ENCODE peak calls at places on chromosomes 2 and 18, in six cellular contexts. V is K562, M is WTC11, S is GM12878, F is GM23338, T is HepG2. A is an unnamed sample.

GRCh38 chr2:1833046-1833445 is 88.7 kb upstream of the PXDN start:
- DNase-seq in M (no peak), T (no peak), V (no peak), S (no peak), F (no peak), A (no peak)

GRCh38 chr2:193965263-193965662 is 1691.8 kb upstream of the SLC39A10 start:
- DNase-seq in T (no peak), F (peak), V (no peak), M (no peak), S (no peak), A (no peak)

GRCh38 chr2:119523959-119524694 is at the start of gene SCTR:
- DNase-seq in S (no peak), M (peak), T (no peak), V (no peak), F (peak), A (no peak)

GRCh38 chr2:145777297-145777696 is 1257.4 kb upstream of the ZEB2 start:
- DNase-seq in V (peak), F (no peak), M (no peak), T (peak), S (no peak), A (no peak)

GRCh38 chr2:72140621-72140960 is 7.1 kb downstream of the CYP26B1 start:
- DNase-seq in S (no peak), T (no peak), M (no peak), V (no peak), F (no peak), A (no peak)

GRCh38 chr2:72081450-72081849 is 66.2 kb downstream of the CYP26B1 start:
- DNase-seq in F (no peak), S (no peak), V (no peak), M (no peak), T (no peak), A (no peak)

GRCh38 chr2:70828914-70829824 is 6.4 kb downstream of the CD207 start:
- DNase-seq in M (no peak), T (no peak), V (no peak), S (no peak), F (no peak), A (no peak)

GRCh38 chr2:65055427-65056214 is 595 bp upstream of the CEP68 start:
- DNase-seq in M (peak), T (no peak), V (no peak), S (no peak), F (no peak), A (no peak)

GRCh38 chr18:35861367-35862114 is 110.9 kb upstream of the RMP24 start:
- DNase-seq in T (no peak), S (peak), F (no peak), V (no peak), M (no peak), A (peak)

GRCh38 chr2:96832751-96833507 is 10.9 kb downstream of the ANKRD23 start:
- DNase-seq in M (peak), S (no peak), T (no peak), V (no peak), F (peak), A (no peak)

GRCh38 chr2:57881998-57882884 is 164.4 kb upstream of the VRK2 start:
- DNase-seq in S (no peak), F (no peak), M (no peak), T (peak), V (no peak), A (no peak)

GRCh38 chr2:216621292-216621691 is 11.9 kb upstream of the IGFBP2 start:
- DNase-seq in F (no peak), T (no peak), V (no peak), M (no peak), S (no peak), A (no peak)

GRCh38 chr2:176533505-176534193 is 264.4 kb downstream of the MTX2 start:
- DNase-seq in T (no peak), V (no peak), S (no peak), F (no peak), M (no peak), A (no peak)

GRCh38 chr2:973129-973528 is 22.5 kb downstream of the SNTG2 start:
- DNase-seq in S (no peak), V (no peak), T (no peak), M (no peak), F (no peak), A (no peak)

GRCh38 chr2:237596518-237596855 is 6.0 kb upstream of the RAB17 start:
- DNase-seq in F (no peak), S (no peak), V (no peak), T (no peak), M (no peak), A (no peak)

GRCh38 chr18:8828798-8829197 is 123.4 kb downstream of the MTCL1 start:
- DNase-seq in M (no peak), S (no peak), V (no peak), T (no peak), F (no peak), A (no peak)

GRCh38 chr18:33567705-33568104 is 10.3 kb upstream of the ASXL3 start:
- DNase-seq in T (no peak), S (no peak), V (no peak), M (no peak), F (no peak), A (no peak)

GRCh38 chr18:42038936-42039335 is 83.9 kb downstream of the PIK3C3 start:
- DNase-seq in F (peak), V (no peak), S (no peak), M (no peak), T (no peak), A (no peak)

GRCh38 chr18:23377669-23378469 is 75.2 kb upstream of the RIOK3 start:
- DNase-seq in M (no peak), F (no peak), S (peak), T (peak), V (no peak), A (no peak)

GRCh38 chr2:190545082-190545481 is 10.6 kb upstream of the NEMP2 start:
- DNase-seq in S (no peak), T (no peak), M (no peak), V (no peak), F (no peak), A (no peak)

GRCh38 chr18:74689251-74689650 is 91.6 kb downstream of the ZNF407 start:
- DNase-seq in V (no peak), S (no peak), T (no peak), F (no peak), M (no peak), A (no peak)

GRCh38 chr2:211114826-211115450 is 558.5 kb downstream of the CPS1 start:
- DNase-seq in S (no peak), T (no peak), V (no peak), M (no peak), F (no peak), A (no peak)

GRCh38 chr2:45220227-45220626 is 211.0 kb upstream of the SIX2 start:
- DNase-seq in V (no peak), F (no peak), S (no peak), T (no peak), M (no peak), A (no peak)

GRCh38 chr2:85854166-85854509 is 34.7 kb downstream of the ST3GAL5 start:
- DNase-seq in V (no peak), T (no peak), S (no peak), M (no peak), F (no peak), A (no peak)

GRCh38 chr2:187934236-187934635 is 357.4 kb upstream of the GULP1 start:
- DNase-seq in F (no peak), M (no peak), S (no peak), T (no peak), V (no peak), A (no peak)

GRCh38 chr2:232458661-232459418 is 2.9 kb downstream of the ALPI start:
- DNase-seq in T (no peak), M (no peak), V (no peak), F (peak), S (no peak), A (no peak)

GRCh38 chr2:142462291-142462690 is 331.5 kb upstream of the LRP1B start:
- DNase-seq in M (no peak), T (no peak), F (no peak), S (no peak), V (no peak), A (no peak)

GRCh38 chr2:155250800-155251199 is 552.3 kb downstream of the KCNJ3 start:
- DNase-seq in F (peak), T (peak), S (no peak), V (no peak), M (no peak), A (no peak)

GRCh38 chr2:85628658-85629057 is 12.7 kb downstream of the USP39 start:
- DNase-seq in V (no peak), F (no peak), M (no peak), S (no peak), T (no peak), A (no peak)

GRCh38 chr18:38047820-38048219 is 482.2 kb upstream of the CELF4 start:
- DNase-seq in M (no peak), T (no peak), V (no peak), S (no peak), F (peak), A (no peak)

GRCh38 chr2:199485732-199486335 is 28.1 kb upstream of the SATB2 start:
- DNase-seq in T (peak), M (peak), V (peak), F (peak), S (no peak), A (no peak)

GRCh38 chr2:100413586-100413985 is 3.9 kb downstream of the CHST10 start:
- DNase-seq in T (no peak), S (no peak), F (peak), V (no peak), M (no peak), A (no peak)

GRCh38 chr2:239095475-239095874 is 247.6 kb downstream of the TWIST2 start:
- DNase-seq in V (no peak), S (no peak), M (no peak), T (no peak), F (no peak), A (no peak)

GRCh38 chr2:85606116-85606455 is 3.6 kb upstream of the TMEM150A start:
- DNase-seq in F (no peak), T (no peak), S (no peak), V (no peak), M (no peak), A (no peak)

GRCh38 chr2:142973822-142974207 is 96.4 kb downstream of the KYNU start:
- DNase-seq in M (no peak), F (no peak), T (no peak), V (no peak), S (no peak), A (no peak)

GRCh38 chr2:233989221-233989620 is 61.3 kb upstream of the SPP2 start:
- DNase-seq in V (no peak), T (no peak), S (no peak), M (no peak), F (no peak), A (no peak)

DNA sequence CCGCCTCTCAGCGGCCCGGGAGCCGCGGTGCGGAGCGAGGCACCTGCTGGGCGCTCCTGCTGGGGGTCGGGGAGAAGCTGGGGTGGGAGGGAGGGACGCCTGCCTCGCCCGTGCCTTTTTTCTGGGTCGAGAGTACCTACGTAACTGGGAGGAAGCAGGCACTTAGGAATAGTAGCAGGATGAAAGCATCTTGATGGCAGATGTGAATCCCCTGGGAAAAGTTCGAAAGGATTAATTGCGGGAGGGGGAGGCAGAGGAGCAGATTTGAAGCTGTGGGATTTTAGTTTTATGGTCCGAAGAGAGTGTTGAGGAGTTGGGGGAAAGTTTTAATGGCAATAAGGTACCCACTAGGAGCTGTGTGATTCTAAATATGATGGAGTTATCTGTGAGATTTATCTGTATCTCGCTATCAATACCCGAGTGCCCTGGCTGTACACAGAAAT is 1.1 kb downstream of the AGFG1 start:
- DNase-seq in T (no peak), S (no peak), V (no peak), F (peak), M (no peak), A (no peak)
- TF ChIP-seq CREB1 in T (no peak), S (no peak), V (no peak), F (no peak), M (no peak), A (no peak)

GRCh38 chr18:79581406-79581805 is 98.2 kb upstream of the CTDP1 start:
- DNase-seq in S (no peak), F (no peak), V (no peak), M (no peak), T (no peak), A (no peak)
- TF ChIP-seq CREB1 in S (no peak), F (no peak), V (no peak), M (no peak), T (no peak), A (no peak)

GRCh38 chr2:134718956-134719814 is at the start of gene TMEM163:
- DNase-seq in M (peak), T (no peak), F (peak), V (peak), S (no peak), A (peak)

GRCh38 chr2:134718095-134718955 is 475 bp downstream of the TMEM163 start:
- DNase-seq in T (no peak), F (peak), M (peak), S (no peak), V (no peak), A (peak)

GRCh38 chr2:134724341-134724740 is 5.5 kb upstream of the TMEM163 start:
- DNase-seq in F (peak), M (no peak), S (no peak), T (no peak), V (no peak), A (no peak)

GRCh38 chr2:134721596-134721995 is 2.8 kb upstream of the TMEM163 start:
- DNase-seq in M (no peak), F (no peak), V (no peak), T (no peak), S (no peak), A (no peak)

GRCh38 chr2:134722728-134723127 is 3.9 kb upstream of the TMEM163 start:
- DNase-seq in M (peak), S (no peak), F (peak), V (peak), T (no peak), A (peak)
- TF ChIP-seq CREB1 in M (no peak), S (no peak), F (no peak), V (no peak), T (no peak), A (no peak)

DNA sequence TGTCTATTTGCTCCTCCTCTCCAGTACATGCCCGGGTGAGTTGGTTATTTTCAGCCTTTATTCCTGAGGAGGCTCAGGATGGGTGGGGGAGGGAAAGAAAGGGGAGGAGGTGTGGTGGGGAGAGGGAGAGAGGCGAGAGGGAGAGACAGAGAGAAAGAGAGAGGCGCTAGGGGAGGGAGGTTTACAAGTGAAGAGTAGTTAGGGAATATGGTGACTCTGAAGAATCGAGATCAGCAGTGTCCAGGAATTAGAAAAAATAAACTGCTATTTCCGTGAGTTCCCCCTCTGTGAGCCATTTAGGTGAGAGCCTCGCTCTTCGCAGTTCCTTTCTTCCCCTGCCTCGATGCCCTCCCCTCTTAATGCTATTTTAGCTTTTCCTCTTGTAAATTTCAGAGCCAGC is 138.9 kb downstream of the MEIS1 start:
- DNase-seq in V (no peak), M (peak), S (no peak), T (no peak), F (peak), A (no peak)
- TF ChIP-seq CREB1 in V (no peak), M (no peak), S (no peak), T (no peak), F (no peak), A (no peak)

GRCh38 chr2:195902857-195903256 is 165.8 kb downstream of the DNAH7 start:
- DNase-seq in M (no peak), S (no peak), V (no peak), F (no peak), T (no peak), A (no peak)

GRCh38 chr2:195898505-195898904 is 170.1 kb downstream of the DNAH7 start:
- DNase-seq in M (no peak), F (no peak), V (peak), T (peak), S (no peak), A (no peak)

DNA sequence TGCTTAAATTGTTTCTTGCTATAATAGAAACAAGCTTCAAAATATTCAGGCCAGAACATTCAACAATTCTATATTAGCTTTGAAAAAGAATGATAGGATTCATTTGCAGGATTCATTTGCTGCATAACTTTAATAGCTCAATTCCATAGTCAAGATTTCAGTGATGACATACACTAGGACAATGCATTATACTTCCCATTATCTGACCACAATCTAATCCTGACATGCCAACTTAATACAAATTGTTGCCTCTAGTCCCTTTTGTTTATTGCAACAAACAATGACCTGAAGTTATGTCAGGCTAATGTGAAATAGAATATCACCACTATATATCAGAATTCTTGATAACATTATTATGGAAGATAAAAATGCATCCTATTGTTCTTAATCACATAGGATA is 169.4 kb downstream of the DNAH7 start:
- DNase-seq in M (no peak), S (no peak), V (no peak), T (no peak), F (no peak), A (no peak)
- TF ChIP-seq CREB1 in M (no peak), S (no peak), V (no peak), T (no peak), F (no peak), A (no peak)

GRCh38 chr2:76599732-76600368 is 889.1 kb upstream of the GCFC2 start:
- DNase-seq in T (peak), S (peak), F (peak), M (peak), V (peak), A (peak)
- TF ChIP-seq CREB1 in T (peak), S (no peak), F (no peak), M (no peak), V (no peak), A (no peak)

DNA sequence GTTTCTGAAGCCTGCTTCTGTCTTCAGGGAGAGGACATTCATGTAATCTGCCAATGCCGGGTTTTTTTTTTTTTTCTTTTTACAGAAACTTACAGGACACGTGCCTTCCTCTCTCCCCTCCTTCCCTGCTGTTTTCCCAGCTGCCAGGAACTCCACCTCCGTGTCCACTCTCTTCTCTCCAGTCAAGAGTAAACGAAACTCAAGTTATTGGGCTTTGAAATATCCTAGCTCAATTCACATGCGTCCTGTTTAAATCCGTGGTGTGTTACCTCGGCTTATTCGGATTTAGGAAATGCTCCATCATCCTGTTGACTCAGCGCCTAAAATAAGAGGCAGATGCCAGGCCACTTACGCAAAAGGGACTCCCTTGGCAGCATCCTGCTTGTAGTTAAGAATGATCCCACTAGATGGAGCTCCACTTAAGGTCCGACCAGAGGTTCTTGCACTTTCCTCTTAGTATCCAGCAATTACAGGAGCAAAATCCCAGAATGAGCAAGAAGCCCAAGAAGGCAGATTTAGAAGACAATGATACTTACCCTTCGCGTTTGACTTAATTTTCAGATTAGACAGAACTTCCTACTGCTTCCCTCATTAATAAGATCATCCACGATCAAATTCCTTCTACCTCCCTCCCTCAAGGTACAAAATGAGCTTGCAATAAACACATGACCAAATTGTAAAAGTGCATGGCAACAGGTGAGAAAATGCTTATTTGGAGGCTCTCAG is 97.2 kb upstream of the ZCCHC2 start:
- DNase-seq in M (peak), S (no peak), V (peak), F (peak), T (peak), A (peak)
- TF ChIP-seq CREB1 in M (no peak), S (no peak), V (no peak), F (no peak), T (peak), A (no peak)